ENCODE peak calls at places on chromosomes 4 and X, in nine cellular contexts. H is amygdala; W is Calu3; I is activated CD4-positive, alpha-beta T cell treated with anti-CD3 and anti-CD28 coated beads, Interleukin-2, amount 50 U/mL, for 48 hours; S is NCI-H1092 treated with DMSO at 0.1 percent for 48 hours; Q is hypothalamus; A is stimulated activated CD8-positive, alpha-beta memory T cell treated with anti-CD3 and anti-CD28 coated beads, Interleukin-7, amount 100 ng/mL, for 24 hours; E is COR-L47; G is GM23248. K is an unnamed sample.

GRCh38 chrX:73556159-73556558 is 6.8 kb upstream of the CHIC1 start:
- DNase-seq in H (no peak), W (no peak), I (no peak), S (no peak), Q (no peak), A (no peak), E (no peak), G (no peak), K (no peak)

GRCh38 chr4:76984127-76984526 is 34.6 kb downstream of the SEPTIN11 start:
- DNase-seq in H (no peak), W (no peak), I (no peak), S (no peak), Q (no peak), A (no peak), E (no peak), G (peak), K (no peak)

GRCh38 chr4:116515959-116516358 is 569.4 kb downstream of the TRAM1L1 start:
- DNase-seq in H (no peak), W (peak), I (no peak), S (no peak), Q (no peak), A (no peak), E (no peak), G (no peak), K (no peak)

GRCh38 chr4:97656034-97656720 is 487.1 kb downstream of the STPG2 start:
- DNase-seq in H (no peak), W (no peak), I (no peak), S (no peak), Q (no peak), A (no peak), E (no peak), G (peak), K (no peak)

GRCh38 chr4:71709961-71710360 is 73.9 kb downstream of the GC start:
- DNase-seq in H (no peak), W (peak), I (no peak), S (no peak), Q (no peak), A (no peak), E (no peak), G (peak), K (no peak)

GRCh38 chr4:121951570-121952110 is at the start of gene TRPC3:
- DNase-seq in H (peak), W (no peak), I (peak), S (peak), Q (no peak), A (no peak), E (peak), G (peak), K (no peak)

GRCh38 chr4:126777649-126778048 is 855.1 kb upstream of the INTU start:
- DNase-seq in H (no peak), W (no peak), I (no peak), S (no peak), Q (no peak), A (no peak), E (no peak), G (peak), K (no peak)

GRCh38 chr4:153112071-153112460 is 92.2 kb upstream of the TRIM2 start:
- DNase-seq in H (no peak), W (no peak), I (peak), S (no peak), Q (no peak), A (no peak), E (no peak), G (no peak), K (no peak)

GRCh38 chr4:141121101-141121500 is 12.2 kb downstream of the RNF150 start:
- DNase-seq in H (no peak), W (no peak), I (no peak), S (no peak), Q (no peak), A (no peak), E (no peak), G (no peak), K (no peak)

GRCh38 chr4:52560844-52561280 is 98.2 kb downstream of the USP46 start:
- DNase-seq in H (no peak), W (no peak), I (no peak), S (no peak), Q (no peak), A (no peak), E (no peak), G (peak), K (no peak)

GRCh38 chr4:65670331-65671031 is at the start of gene EPHA5:
- DNase-seq in H (peak), W (no peak), I (no peak), S (peak), Q (peak), A (no peak), E (peak), G (peak), K (no peak)

GRCh38 chrX:41441934-41442823 is 5.0 kb upstream of the NYX start:
- DNase-seq in H (peak), W (peak), I (peak), S (peak), Q (peak), A (peak), E (no peak), G (peak), K (no peak)

GRCh38 chr4:76251448-76252270 is at the start of gene FAM47E:
- DNase-seq in H (peak), W (peak), I (peak), S (peak), Q (peak), A (no peak), E (peak), G (peak), K (no peak)

GRCh38 chr4:186953601-186954260 is 230.1 kb upstream of the FAT1 start:
- DNase-seq in H (no peak), W (no peak), I (no peak), S (no peak), Q (no peak), A (no peak), E (no peak), G (peak), K (no peak)

GRCh38 chrX:15855562-15856256 is 1.1 kb upstream of the AP1S2 start:
- DNase-seq in H (no peak), W (no peak), I (no peak), S (peak), Q (no peak), A (no peak), E (no peak), G (no peak), K (peak)

GRCh38 chrX:38970845-38971244 is 169.6 kb downstream of the MID1IP1 start:
- DNase-seq in H (no peak), W (no peak), I (peak), S (no peak), Q (no peak), A (no peak), E (no peak), G (no peak), K (no peak)

GRCh38 chrX:71282514-71283408 is 674 bp upstream of the NONO start:
- DNase-seq in H (no peak), W (no peak), I (peak), S (no peak), Q (no peak), A (peak), E (peak), G (peak), K (no peak)

GRCh38 chr4:5710065-5710961 is 688 bp upstream of the EVC start:
- DNase-seq in H (no peak), W (no peak), I (no peak), S (no peak), Q (no peak), A (no peak), E (no peak), G (peak), K (no peak)

GRCh38 chrX:25597561-25597960 is 540.6 kb upstream of the MAGEB18 start:
- DNase-seq in H (no peak), W (no peak), I (no peak), S (no peak), Q (no peak), A (no peak), E (no peak), G (no peak), K (no peak)

GRCh38 chr4:147709999-147710398 is 21.9 kb upstream of the ARHGAP10 start:
- DNase-seq in H (no peak), W (no peak), I (no peak), S (no peak), Q (no peak), A (no peak), E (no peak), G (peak), K (no peak)

GRCh38 chr4:100428051-100428450 is 89.8 kb downstream of the EMCN start:
- DNase-seq in H (no peak), W (peak), I (no peak), S (no peak), Q (no peak), A (no peak), E (no peak), G (peak), K (no peak)

GRCh38 chr4:12116009-12116542 is 687.4 kb upstream of the HS3ST1 start:
- DNase-seq in H (no peak), W (no peak), I (no peak), S (no peak), Q (no peak), A (no peak), E (no peak), G (no peak), K (no peak)

GRCh38 chr4:3190549-3190948 is 58.4 kb upstream of the MSANTD1 start:
- DNase-seq in H (no peak), W (no peak), I (no peak), S (no peak), Q (no peak), A (no peak), E (no peak), G (no peak), K (no peak)

K was measured in KG1.